ENCODE peak calls at places on chromosome 5, in six cellular contexts. N is H1, O is HepG2, G is GM12878, L is HCT116, B is NT2/D1. C is an unnamed sample.

GRCh38 chr5:62343428-62343827 is 37.4 kb downstream of the KIF2A start:
- DNase-seq in N (no peak), L (no peak), G (no peak), O (no peak), B (no peak), C (no peak)

GRCh38 chr5:58182287-58182841 is 277.5 kb downstream of the PLK2 start:
- DNase-seq in O (no peak), G (no peak), B (no peak), N (no peak), L (no peak), C (no peak)

GRCh38 chr5:9654886-9655285 is 24.7 kb upstream of the TAS2R1 start:
- DNase-seq in G (no peak), N (no peak), B (no peak), L (no peak), O (no peak), C (no peak)

GRCh38 chr5:115626444-115626823 is 598 bp upstream of the TMED7 start:
- DNase-seq in L (peak), N (no peak), B (no peak), O (no peak), G (no peak), C (peak)

GRCh38 chr5:148384389-148384756 is 615 bp downstream of the FBXO38 start:
- DNase-seq in L (no peak), N (no peak), B (no peak), G (no peak), O (peak), C (peak)

GRCh38 chr5:108380531-108381021 is 1.3 kb downstream of the FBXL17 start:
- DNase-seq in O (peak), G (peak), B (peak), L (no peak), N (peak), C (peak)

GRCh38 chr5:50440651-50441478 is at the start of gene EMB:
- DNase-seq in O (no peak), B (peak), L (peak), N (peak), G (no peak), C (no peak)

GRCh38 chr5:39194466-39195136 is 24.8 kb downstream of the FYB1 start:
- DNase-seq in N (no peak), B (no peak), L (no peak), O (peak), G (no peak), C (peak)

GRCh38 chr5:133754575-133755169 is 142.3 kb upstream of the FSTL4 start:
- DNase-seq in L (peak), B (peak), O (peak), G (peak), N (peak), C (peak)

GRCh38 chr5:2181164-2181956 is 298.6 kb upstream of the IRX4 start:
- DNase-seq in G (no peak), B (no peak), N (no peak), O (no peak), L (no peak), C (no peak)

GRCh38 chr5:129118405-129118804 is 23.9 kb downstream of the ISOC1 start:
- DNase-seq in G (no peak), N (no peak), B (no peak), L (no peak), O (no peak), C (no peak)

GRCh38 chr5:158135682-158136176 is 276.8 kb upstream of the CLINT1 start:
- DNase-seq in G (no peak), B (peak), O (no peak), L (no peak), N (peak), C (no peak)

GRCh38 chr5:68430282-68430681 is 214.7 kb downstream of the PIK3R1 start:
- DNase-seq in G (no peak), O (no peak), L (no peak), N (no peak), B (no peak), C (no peak)

GRCh38 chr5:132176987-132177386 is 50.7 kb downstream of the P4HA2 start:
- DNase-seq in L (no peak), G (peak), B (no peak), O (no peak), N (no peak), C (peak)

GRCh38 chr5:55226027-55226933 is 835 bp downstream of the MCIDAS start:
- DNase-seq in B (no peak), O (peak), L (peak), N (peak), G (no peak), C (peak)

GRCh38 chr5:67493676-67494075 is 297.1 kb upstream of the CD180 start:
- DNase-seq in B (peak), O (peak), N (no peak), G (no peak), L (peak), C (no peak)

GRCh38 chr5:26282190-26282589 is 756.2 kb downstream of the CDH9 start:
- DNase-seq in O (no peak), N (no peak), L (no peak), B (no peak), G (no peak), C (no peak)

GRCh38 chr5:55338810-55339243 is 31.0 kb downstream of the MTREX start:
- DNase-seq in O (no peak), G (peak), B (no peak), L (no peak), N (no peak), C (no peak)

GRCh38 chr5:138753794-138754698 is 821 bp downstream of the CTNNA1 start:
- DNase-seq in G (no peak), B (peak), N (peak), O (peak), L (peak), C (peak)

GRCh38 chr5:7391688-7392400 is 4.1 kb upstream of the ADCY2 start:
- DNase-seq in B (no peak), O (no peak), G (no peak), N (no peak), L (no peak), C (no peak)

GRCh38 chr5:91217859-91218258 is 165.3 kb downstream of the ARRDC3 start:
- DNase-seq in N (no peak), G (no peak), L (no peak), B (no peak), O (no peak), C (no peak)

GRCh38 chr5:174338204-174339010 is 292.9 kb downstream of the NSG2 start:
- DNase-seq in O (no peak), G (no peak), N (no peak), L (no peak), B (no peak), C (no peak)

GRCh38 chr5:21680196-21680595 is 1172.9 kb downstream of the CDH12 start:
- DNase-seq in G (no peak), L (no peak), N (no peak), B (no peak), O (no peak), C (no peak)

GRCh38 chr5:172093965-172094364 is 87.5 kb upstream of the FBXW11 start:
- DNase-seq in L (no peak), N (no peak), G (no peak), B (no peak), O (no peak), C (no peak)

GRCh38 chr5:172373680-172374079 is 80.6 kb downstream of the SH3PXD2B start:
- DNase-seq in G (no peak), O (no peak), B (no peak), N (no peak), L (no peak), C (no peak)

GRCh38 chr5:149391524-149391923 is 12.4 kb upstream of the IL17B start:
- DNase-seq in B (no peak), N (no peak), G (no peak), L (no peak), O (no peak), C (no peak)

GRCh38 chr5:116441223-116441622 is 133.4 kb downstream of the SEMA6A start:
- DNase-seq in O (no peak), L (no peak), N (peak), G (no peak), B (no peak), C (no peak)

GRCh38 chr5:136133416-136134383 is 1.1 kb downstream of the SMAD5 start:
- DNase-seq in L (no peak), O (peak), G (no peak), B (no peak), N (no peak), C (peak)

GRCh38 chr5:116448869-116449453 is 125.7 kb downstream of the SEMA6A start:
- DNase-seq in O (no peak), L (no peak), N (no peak), B (no peak), G (no peak), C (no peak)

GRCh38 chr5:81207009-81207408 is 26.1 kb upstream of the CKMT2 start:
- DNase-seq in B (no peak), N (no peak), G (no peak), O (no peak), L (no peak), C (peak)

GRCh38 chr5:16805478-16805877 is 130.6 kb downstream of the MYO10 start:
- DNase-seq in L (no peak), O (no peak), G (no peak), B (no peak), N (no peak), C (no peak)

GRCh38 chr5:101418735-101419134 is 515.7 kb upstream of the ST8SIA4 start:
- DNase-seq in N (no peak), G (no peak), O (no peak), L (no peak), B (no peak), C (no peak)

GRCh38 chr5:90644132-90644531 is 85.5 kb downstream of the ADGRV1 start:
- DNase-seq in L (no peak), N (no peak), B (no peak), G (no peak), O (no peak), C (peak)

GRCh38 chr5:56200856-56201638 is 32.1 kb downstream of the ANKRD55 start:
- DNase-seq in B (peak), N (peak), O (peak), L (peak), G (peak), C (peak)

GRCh38 chr5:42583322-42583721 is 160.1 kb downstream of the GHR start:
- DNase-seq in O (peak), G (peak), N (peak), B (peak), L (peak), C (peak)

GRCh38 chr5:38780950-38781349 is 64.9 kb upstream of the OSMR start:
- DNase-seq in G (no peak), O (no peak), N (no peak), B (no peak), L (no peak), C (peak)

GRCh38 chr5:76393035-76393680 is 9.9 kb upstream of the IQGAP2 start:
- DNase-seq in L (no peak), N (no peak), O (no peak), B (no peak), G (no peak), C (no peak)
- TF ChIP-seq ZNF274 in L (no peak), N (no peak), O (no peak), B (no peak), G (no peak), C (no peak)

GRCh38 chr5:59873113-59873512 is 20.4 kb downstream of the PDE4D start:
- DNase-seq in O (no peak), L (no peak), B (no peak), N (no peak), G (no peak), C (no peak)
- TF ChIP-seq ZNF274 in O (no peak), L (no peak), B (no peak), N (no peak), G (no peak), C (no peak)

DNA sequence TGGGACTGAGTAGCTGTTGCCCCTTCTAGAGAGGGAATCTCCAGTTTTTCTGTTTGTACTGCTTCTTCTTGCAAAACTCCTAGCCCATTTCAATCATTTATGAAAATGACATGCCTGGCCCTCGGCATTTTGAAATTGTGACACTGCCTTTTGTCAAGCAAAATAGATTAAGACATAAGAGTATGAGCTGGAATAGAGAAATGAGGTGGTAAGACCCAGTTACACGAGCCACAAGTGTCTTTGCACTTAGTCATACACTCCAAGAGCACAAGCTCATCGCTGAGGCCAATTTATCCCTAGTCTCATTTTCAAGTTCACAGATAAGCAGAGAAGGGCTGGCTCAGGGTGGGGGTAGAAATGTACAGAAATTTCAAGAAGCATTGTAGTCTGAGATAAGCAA is 40.6 kb upstream of the MAP1B start:
- DNase-seq in G (no peak), N (no peak), B (no peak), L (peak), O (no peak), C (peak)
- TF ChIP-seq ZNF274 in G (no peak), N (no peak), B (no peak), L (no peak), O (no peak), C (no peak)

GRCh38 chr5:168347786-168348414 is 56.5 kb downstream of the WWC1 start:
- DNase-seq in O (no peak), G (no peak), L (no peak), N (no peak), B (no peak), C (no peak)
- TF ChIP-seq ZNF274 in O (no peak), G (no peak), L (no peak), N (no peak), B (no peak), C (no peak)

DNA sequence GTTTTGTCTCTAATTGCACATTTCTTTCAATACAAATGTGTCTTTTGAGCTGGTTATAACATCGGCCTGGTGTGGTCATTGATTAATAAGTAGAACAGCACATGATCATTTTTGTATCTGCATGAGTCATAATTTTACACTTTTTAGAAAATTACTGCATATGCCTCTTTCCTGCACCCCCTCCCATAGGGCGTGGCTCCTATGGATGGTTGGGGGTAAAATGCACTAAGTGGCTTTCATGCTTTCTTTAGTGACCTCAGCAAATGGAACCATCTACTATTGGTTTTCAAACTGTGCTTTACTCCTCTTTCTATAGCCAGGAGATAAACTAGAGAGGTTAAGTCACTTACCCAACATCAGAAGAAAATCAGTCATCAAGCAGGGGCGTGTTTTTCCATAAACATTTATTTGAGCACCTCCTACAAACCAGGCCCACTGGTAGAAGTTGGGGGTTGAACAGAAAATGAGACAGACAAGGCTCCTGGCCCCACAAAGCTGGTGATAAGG is 3.8 kb downstream of the ANXA6 start:
- DNase-seq in O (no peak), L (no peak), G (no peak), N (no peak), B (no peak), C (no peak)
- TF ChIP-seq ZNF274 in O (no peak), L (no peak), G (no peak), N (no peak), B (no peak), C (no peak)

DNA sequence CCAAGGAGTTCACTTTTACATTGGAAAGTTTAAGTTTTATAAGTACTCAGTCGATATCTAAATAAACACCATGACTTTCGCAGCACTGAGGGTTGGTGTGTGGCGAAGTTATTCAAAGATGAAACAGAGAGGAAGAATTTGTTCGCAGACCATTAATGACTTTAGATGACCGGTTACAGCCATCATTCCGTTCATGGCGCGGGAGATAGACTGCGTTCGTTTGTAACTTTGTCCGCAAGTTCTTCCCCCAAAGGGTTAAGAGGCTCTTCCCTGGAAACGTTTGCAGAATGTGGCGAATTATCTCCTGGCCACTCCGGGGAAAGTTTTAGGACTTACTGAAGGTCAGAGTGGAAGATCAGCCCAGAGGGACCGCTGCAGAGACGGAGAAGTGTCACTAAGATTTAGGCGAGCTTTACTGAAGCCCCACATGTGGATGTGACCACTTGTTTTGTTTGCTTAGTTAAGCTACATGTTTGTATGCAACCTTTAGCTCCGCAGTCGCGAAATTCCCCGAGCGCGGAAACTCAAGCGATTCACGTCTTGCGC is 2.2 kb upstream of the FOXD1 start:
- DNase-seq in O (no peak), B (no peak), N (peak), L (no peak), G (no peak), C (no peak)
- TF ChIP-seq ZNF274 in O (no peak), B (no peak), N (no peak), L (no peak), G (no peak), C (no peak)

DNA sequence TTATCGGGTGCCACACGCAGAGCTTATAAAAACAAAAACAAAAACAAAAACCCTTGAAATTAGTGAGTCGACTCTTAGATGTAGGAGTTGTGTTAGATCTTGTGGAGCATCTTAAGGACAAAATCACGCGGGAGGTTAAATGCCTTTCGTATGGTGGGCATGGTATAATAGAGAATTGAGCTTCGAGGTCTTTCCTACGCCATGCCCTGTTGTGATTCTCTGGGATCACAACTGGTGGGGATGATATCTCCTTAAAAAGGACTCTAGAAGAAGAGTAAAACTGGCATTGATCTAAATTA is 773 bp upstream of the ELL2 start:
- DNase-seq in B (no peak), O (no peak), G (no peak), N (no peak), L (no peak), C (no peak)
- TF ChIP-seq ZNF274 in B (no peak), O (no peak), G (no peak), N (no peak), L (no peak), C (no peak)

GRCh38 chr5:154220625-154221024 is 30.1 kb downstream of the GALNT10 start:
- DNase-seq in L (peak), N (no peak), B (no peak), G (no peak), O (no peak), C (no peak)

GRCh38 chr5:154227090-154227489 is 36.6 kb downstream of the GALNT10 start:
- DNase-seq in B (no peak), N (no peak), G (no peak), L (no peak), O (no peak), C (no peak)

GRCh38 chr5:154221371-154221896 is 30.9 kb downstream of the GALNT10 start:
- DNase-seq in L (peak), O (no peak), G (no peak), N (peak), B (no peak), C (no peak)

GRCh38 chr5:154223320-154223719 is 32.8 kb downstream of the GALNT10 start:
- DNase-seq in O (no peak), G (no peak), L (no peak), B (no peak), N (no peak), C (no peak)

DNA sequence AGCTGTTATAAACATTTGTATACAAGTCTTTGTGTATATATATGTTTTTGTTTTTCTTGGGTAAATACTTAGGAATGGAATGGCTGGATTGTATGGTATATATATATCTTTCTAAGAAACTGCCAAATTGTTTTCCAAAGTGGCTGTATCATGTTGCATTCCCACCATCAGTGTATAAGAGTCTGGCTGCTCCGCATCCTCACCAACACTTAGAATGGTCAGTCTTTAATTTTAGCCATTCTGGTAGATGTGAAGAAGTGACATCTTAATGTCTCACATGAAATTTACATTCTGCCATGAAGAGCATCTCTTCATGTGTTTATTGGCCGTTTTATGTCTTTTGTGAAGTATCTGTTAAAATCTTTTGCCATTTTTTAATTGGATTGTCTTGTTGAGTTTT is 31.9 kb downstream of the GALNT10 start:
- DNase-seq in B (no peak), N (no peak), G (no peak), O (no peak), L (no peak), C (no peak)
- TF ChIP-seq ZNF274 in B (no peak), N (no peak), G (no peak), O (no peak), L (no peak), C (no peak)

GRCh38 chr5:45692481-45692880 is 3.7 kb downstream of the HCN1 start:
- DNase-seq in B (no peak), O (no peak), N (no peak), L (no peak), G (no peak), C (no peak)
- TF ChIP-seq ZNF274 in B (no peak), O (no peak), N (no peak), L (no peak), G (no peak), C (no peak)

GRCh38 chr5:64873441-64873840 is 104.7 kb downstream of the CWC27 start:
- DNase-seq in O (no peak), G (no peak), N (no peak), L (no peak), B (no peak), C (no peak)

GRCh38 chr5:64872044-64872443 is 103.3 kb downstream of the CWC27 start:
- DNase-seq in B (no peak), G (no peak), N (no peak), L (no peak), O (no peak), C (no peak)

GRCh38 chr5:64869419-64869818 is 100.7 kb downstream of the CWC27 start:
- DNase-seq in O (no peak), N (no peak), L (peak), B (no peak), G (no peak), C (no peak)

GRCh38 chr5:64876203-64876602 is 107.5 kb downstream of the CWC27 start:
- DNase-seq in G (no peak), B (no peak), N (no peak), L (no peak), O (no peak), C (no peak)

GRCh38 chr5:64874753-64875152 is 106.0 kb downstream of the CWC27 start:
- DNase-seq in N (no peak), B (no peak), G (no peak), L (no peak), O (no peak), C (no peak)
- TF ChIP-seq ZNF274 in N (no peak), B (no peak), G (no peak), L (no peak), O (no peak), C (no peak)